ENCODE peak calls at places on chromosomes 5 and 9, in ten cellular contexts. U is brain microvascular endothelial cell; B is right atrium auricular region; X is CD8-positive, alpha-beta T cell; R is A673; K is cardiac muscle cell; F is testis; C is ovary; V is left ventricle myocardium inferior; G is upper lobe of right lung. J is an unnamed sample.

GRCh38 chr5:61809651-61810050 is 477.6 kb downstream of the ZSWIM6 start:
- DNase-seq in C (no peak), U (no peak), V (no peak), F (no peak), K (no peak), X (no peak), G (no peak), R (no peak), B (no peak), J (no peak)

GRCh38 chr5:165055476-165055875 is 1550.1 kb downstream of the MAT2B start:
- DNase-seq in G (no peak), R (no peak), X (no peak), C (no peak), U (no peak), K (no peak), V (no peak), B (no peak), F (no peak), J (no peak)

GRCh38 chr5:25020454-25020853 is 375.7 kb upstream of the CDH10 start:
- DNase-seq in B (no peak), G (no peak), U (no peak), V (no peak), C (no peak), X (no peak), F (no peak), K (no peak), R (no peak), J (no peak)

GRCh38 chr5:119323630-119324000 is 32.2 kb upstream of the TNFAIP8 start:
- DNase-seq in B (no peak), K (no peak), V (no peak), X (no peak), C (no peak), U (no peak), F (no peak), G (no peak), R (peak; percentile 55), J (no peak)

GRCh38 chr5:40486437-40487270 is 193.1 kb upstream of the PTGER4 start:
- DNase-seq in B (no peak), V (no peak), X (no peak), C (no peak), K (no peak), U (no peak), G (no peak), F (peak; percentile 23), R (no peak), J (no peak)

GRCh38 chr5:14574891-14575496 is 6.6 kb upstream of the OTULINL start:
- DNase-seq in V (peak; percentile 42), F (peak; percentile 26), B (no peak), K (no peak), G (no peak), R (no peak), X (no peak), C (no peak), U (no peak), J (no peak)

GRCh38 chr5:170590537-170590936 is 86.7 kb downstream of the KCNIP1 start:
- DNase-seq in F (no peak), U (no peak), R (no peak), X (no peak), V (no peak), K (no peak), G (no peak), B (no peak), C (no peak), J (no peak)

GRCh38 chr5:69416180-69416579 is 1.3 kb downstream of the MARVELD2 start:
- DNase-seq in C (no peak), R (no peak), K (no peak), B (no peak), V (no peak), X (no peak), F (no peak), U (no peak), G (no peak), J (no peak)

GRCh38 chr5:4862500-4862899 is 277.6 kb upstream of the ADAMTS16 start:
- DNase-seq in R (peak; percentile 54), B (no peak), K (peak; percentile 60), X (no peak), U (peak; percentile 14), C (no peak), F (no peak), G (no peak), V (no peak), J (no peak)

DNA sequence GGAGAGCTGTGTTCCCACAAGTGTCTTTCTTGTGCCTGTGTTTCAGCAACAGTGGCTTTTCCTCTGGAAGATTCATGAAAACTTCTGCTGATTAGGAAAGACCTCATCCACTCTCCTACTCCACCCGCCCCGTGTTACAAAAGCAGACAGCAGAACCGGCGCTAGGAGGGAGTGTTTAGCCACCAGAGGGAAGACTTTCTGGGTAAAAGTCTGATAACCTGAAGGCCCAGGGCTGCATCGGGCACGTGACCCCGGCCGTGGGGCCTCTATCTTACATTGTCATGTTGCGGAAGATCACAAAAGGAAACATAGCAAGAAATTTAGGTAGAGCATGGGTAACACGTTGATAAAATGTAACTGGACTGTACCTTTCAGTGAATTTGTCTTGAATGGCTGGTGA is 32.0 kb upstream of the DMRT2 start:
- DNase-seq in U (no peak), X (no peak), B (no peak), R (peak; percentile 18), K (peak; percentile 42), F (peak; percentile 71), G (no peak), C (no peak), V (no peak), J (no peak)
- TF ChIP-seq CTCF in U (no peak), X (no peak), B (peak; percentile 48), R (peak; percentile 40), K (peak; percentile 41), F (no peak), G (peak; percentile 33), C (no peak), V (peak; percentile 51), J (peak; percentile 34)

GRCh38 chr5:167574381-167574780 is 717.1 kb upstream of the WWC1 start:
- DNase-seq in R (no peak), F (no peak), U (no peak), K (no peak), V (no peak), C (no peak), X (no peak), G (no peak), B (no peak), J (no peak)

GRCh38 chr5:167571824-167572223 is 719.6 kb upstream of the WWC1 start:
- DNase-seq in R (no peak), C (no peak), K (no peak), F (peak; percentile 23), G (no peak), B (no peak), U (no peak), X (no peak), V (no peak), J (no peak)

GRCh38 chr5:167576126-167576525 is 715.3 kb upstream of the WWC1 start:
- DNase-seq in G (no peak), U (no peak), C (no peak), V (no peak), R (no peak), X (no peak), F (no peak), B (no peak), K (no peak), J (no peak)

GRCh38 chr5:167570431-167570830 is 721.0 kb upstream of the WWC1 start:
- DNase-seq in V (no peak), U (no peak), X (no peak), K (no peak), B (no peak), F (no peak), C (no peak), G (no peak), R (no peak), J (no peak)

GRCh38 chr5:167573274-167574127 is 717.9 kb upstream of the WWC1 start:
- DNase-seq in U (peak; percentile 38), R (peak; percentile 80), X (no peak), G (no peak), V (no peak), F (peak; percentile 45), K (peak; percentile 77), B (no peak), C (no peak), J (peak; percentile 1)
- H3K27ac ChIP-seq in U (no peak overlapping the region), R (peak overlapping the region; percentile 82), X (no peak overlapping the region), G (no peak overlapping the region), V (no peak overlapping the region), F (no peak overlapping the region), K (no peak overlapping the region), B (no peak overlapping the region), C (no peak overlapping the region), J (no peak overlapping the region)

GRCh38 chr5:37921452-37921851 is 81.6 kb upstream of the GDNF start:
- DNase-seq in C (no peak), X (no peak), F (no peak), K (no peak), B (no peak), R (peak; percentile 12), V (no peak), G (no peak), U (no peak), J (no peak)
- H3K27me3 ChIP-seq in C (no peaks in the 10 kb centered on the region), X (no peaks in the 10 kb centered on the region), F (no peaks in the 10 kb centered on the region), K (no peaks in the 10 kb centered on the region), B (no peaks in the 10 kb centered on the region), R (no peaks in the 10 kb centered on the region), V (no peaks in the 10 kb centered on the region), G (no peaks in the 10 kb centered on the region), U (peaks cover 4% of the 10 kb centered on the region), J (peaks cover 19% of the 10 kb centered on the region)

DNA sequence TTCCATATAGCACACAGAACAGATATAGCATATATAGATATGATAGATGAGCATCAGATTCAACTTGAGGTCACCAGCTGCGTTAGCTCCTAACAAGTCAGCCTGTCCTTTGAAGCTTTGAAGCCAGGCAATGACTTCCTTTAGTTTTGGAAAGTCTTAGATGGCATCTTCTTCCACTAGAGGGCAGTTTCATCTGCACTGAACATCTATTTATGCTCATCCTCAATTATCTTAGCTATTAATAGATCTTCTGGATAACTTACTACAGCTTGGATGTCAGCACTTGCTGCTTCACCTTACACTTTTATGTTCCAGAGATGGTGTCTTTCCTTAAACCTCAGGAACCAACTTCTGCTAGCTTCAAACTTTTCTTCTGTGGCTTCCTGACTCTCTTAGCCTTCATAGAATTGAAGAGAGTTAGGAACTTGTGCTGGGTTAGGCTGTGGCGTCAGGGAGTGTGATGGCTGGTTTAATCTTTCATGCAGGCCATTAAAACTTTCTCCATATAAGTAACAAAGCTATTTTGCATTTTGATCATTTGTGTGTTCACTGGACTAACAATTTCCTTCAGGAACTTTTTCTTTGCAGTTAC is 1401.4 kb downstream of the EFNA5 start:
- DNase-seq in G (no peak), K (peak; percentile 5), F (no peak), C (no peak), R (peak; percentile 65), B (no peak), U (peak; percentile 44), V (no peak), X (no peak), J (no peak)
- TF ChIP-seq CTCF in G (peak; percentile 27), K (peak; percentile 59), F (no peak), C (no peak), R (peak; percentile 69), B (peak; percentile 60), U (peak; percentile 67), V (peak; percentile 54), X (no peak), J (peak; percentile 75)

GRCh38 chr5:173098787-173099186 is 42.6 kb downstream of the CREBRF start:
- DNase-seq in U (no peak), R (no peak), K (no peak), F (no peak), X (no peak), B (no peak), C (no peak), V (no peak), G (no peak), J (no peak)
- H3K27ac ChIP-seq in U (no peak overlapping the region), R (no peak overlapping the region), K (no peak overlapping the region), F (no peak overlapping the region), X (no peak overlapping the region), B (no peak overlapping the region), C (no peak overlapping the region), V (no peak overlapping the region), G (no peak overlapping the region), J (no peak overlapping the region)

J was measured in AG04450.